ENCODE peak calls at places on chromosome 1, in five cellular contexts. Z, V, N, A and P are unnamed samples.

GRCh38 chr1:222817529-222817928 is 2.7 kb downstream of the DISP1 start:
- DNase-seq in Z (peak), N (peak), V (no peak), A (peak), P (peak)

GRCh38 chr1:232428036-232428600 is 201.8 kb downstream of the SIPA1L2 start:
- DNase-seq in A (no peak), V (no peak), Z (no peak), N (no peak), P (no peak)

GRCh38 chr1:209652873-209653401 is 712 bp upstream of the LAMB3 start:
- DNase-seq in N (no peak), A (no peak), Z (no peak), V (no peak), P (peak)

GRCh38 chr1:182292193-182292741 is 99.3 kb downstream of the GLUL start:
- DNase-seq in Z (no peak), A (no peak), V (no peak), N (no peak), P (no peak)

GRCh38 chr1:4395676-4396075 is 258.7 kb upstream of the AJAP1 start:
- DNase-seq in Z (no peak), N (no peak), A (no peak), V (no peak), P (no peak)

GRCh38 chr1:9315411-9316079 is 22.9 kb downstream of the SPSB1 start:
- DNase-seq in Z (no peak), V (peak), N (no peak), A (peak), P (no peak)

GRCh38 chr1:2279882-2280281 is 51.8 kb downstream of the SKI start:
- DNase-seq in A (no peak), Z (no peak), V (no peak), N (no peak), P (no peak)

GRCh38 chr1:185279571-185279970 is 37.5 kb downstream of the IVNS1ABP start:
- DNase-seq in N (no peak), V (no peak), A (no peak), Z (no peak), P (no peak)

GRCh38 chr1:244234009-244234643 is 183.0 kb downstream of the ZBTB18 start:
- DNase-seq in V (no peak), Z (no peak), A (no peak), N (no peak), P (no peak)

GRCh38 chr1:113963281-113963906 is 15.9 kb upstream of the OLFML3 start:
- DNase-seq in N (no peak), A (no peak), Z (no peak), V (no peak), P (no peak)

GRCh38 chr1:30694248-30695175 is 28.9 kb downstream of the MATN1 start:
- DNase-seq in V (no peak), Z (peak), N (no peak), A (no peak), P (no peak)

GRCh38 chr1:52919051-52919719 is 2.4 kb downstream of the ECHDC2 start:
- DNase-seq in Z (no peak), A (no peak), N (no peak), V (no peak), P (peak)
- H3K27ac ChIP-seq in Z (peak), A (no peak), N (no peak), V (no peak), P (peak)

DNA sequence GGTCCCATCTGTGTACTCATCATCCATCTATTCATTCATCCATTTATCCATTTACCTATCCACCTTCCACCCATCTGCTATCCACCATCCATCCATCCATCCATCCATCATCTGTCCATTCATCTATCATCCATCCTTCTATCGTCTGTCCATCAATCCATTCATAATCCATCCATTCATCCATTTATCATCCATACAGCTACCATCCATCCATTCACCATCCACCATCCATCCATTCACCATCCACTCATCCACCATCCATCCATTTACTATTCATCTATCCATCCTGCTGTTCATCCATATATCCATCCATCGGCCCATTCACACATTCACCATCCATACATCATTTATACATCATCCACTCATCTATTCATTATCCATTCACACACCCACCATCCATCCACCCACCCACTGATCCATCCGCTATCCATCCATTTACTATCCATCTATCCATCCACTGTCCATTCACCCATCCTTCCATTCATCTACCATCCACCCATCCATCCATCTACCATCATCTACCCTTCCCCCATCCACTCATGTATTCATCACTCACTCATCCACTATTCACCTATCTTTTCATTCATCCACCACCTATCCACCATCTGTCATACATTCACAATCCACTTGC is 96.4 kb downstream of the TRIM11 start:
- DNase-seq in A (no peak), Z (no peak), V (no peak), N (no peak), P (no peak)
- H3K27ac ChIP-seq in A (no peak), Z (no peak), V (no peak), N (no peak), P (no peak)

DNA sequence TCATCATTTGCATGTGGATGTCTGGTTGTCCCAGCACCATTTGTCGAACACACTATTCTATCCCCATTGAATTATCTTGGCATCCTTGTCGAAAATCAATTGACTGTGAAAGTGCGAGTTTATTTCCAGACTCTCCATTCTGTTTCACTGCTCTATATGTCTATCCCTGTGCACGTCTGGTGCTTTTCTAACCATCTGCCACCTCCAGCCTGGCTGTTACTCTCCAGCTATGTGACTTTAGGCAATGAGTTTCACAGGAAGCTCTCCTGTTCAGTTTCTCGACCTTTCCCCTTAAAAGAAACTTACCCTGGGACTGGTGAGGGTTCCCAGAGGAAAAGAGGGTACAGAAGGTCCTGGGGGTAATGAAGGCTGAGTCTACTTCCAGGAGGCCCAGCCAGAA is 137.1 kb upstream of the KLHDC7A start:
- DNase-seq in V (no peak), Z (no peak), A (no peak), N (no peak), P (no peak)
- H3K27ac ChIP-seq in V (no peak), Z (no peak), A (no peak), N (no peak), P (no peak)

GRCh38 chr1:205610781-205611473 is 20.9 kb downstream of the ELK4 start:
- DNase-seq in V (no peak), Z (no peak), A (no peak), N (no peak), P (no peak)
- H3K27ac ChIP-seq in V (no peak), Z (no peak), A (no peak), N (no peak), P (peak)

GRCh38 chr1:21942464-21942863 is 5.4 kb upstream of the HSPG2 start:
- DNase-seq in Z (no peak), N (no peak), A (no peak), V (no peak), P (no peak)
- H3K27ac ChIP-seq in Z (peak), N (no peak), A (no peak), V (no peak), P (no peak)

GRCh38 chr1:245401881-245402598 is 247.3 kb downstream of the KIF26B start:
- DNase-seq in N (no peak), V (no peak), Z (no peak), A (no peak), P (no peak)
- H3K27ac ChIP-seq in N (no peak), V (no peak), Z (no peak), A (no peak), P (no peak)

GRCh38 chr1:46642091-46642680 is 25.6 kb upstream of the MOB3C start:
- DNase-seq in A (no peak), N (no peak), Z (no peak), V (no peak), P (no peak)

GRCh38 chr1:46645815-46646214 is 22.3 kb downstream of the ATPAF1 start:
- DNase-seq in N (no peak), A (no peak), Z (no peak), V (no peak), P (no peak)

GRCh38 chr1:46646331-46646730 is 21.8 kb downstream of the ATPAF1 start:
- DNase-seq in A (no peak), V (no peak), N (no peak), Z (no peak), P (no peak)

GRCh38 chr1:46646844-46647243 is 21.3 kb downstream of the ATPAF1 start:
- DNase-seq in Z (no peak), V (no peak), A (no peak), N (no peak), P (no peak)

DNA sequence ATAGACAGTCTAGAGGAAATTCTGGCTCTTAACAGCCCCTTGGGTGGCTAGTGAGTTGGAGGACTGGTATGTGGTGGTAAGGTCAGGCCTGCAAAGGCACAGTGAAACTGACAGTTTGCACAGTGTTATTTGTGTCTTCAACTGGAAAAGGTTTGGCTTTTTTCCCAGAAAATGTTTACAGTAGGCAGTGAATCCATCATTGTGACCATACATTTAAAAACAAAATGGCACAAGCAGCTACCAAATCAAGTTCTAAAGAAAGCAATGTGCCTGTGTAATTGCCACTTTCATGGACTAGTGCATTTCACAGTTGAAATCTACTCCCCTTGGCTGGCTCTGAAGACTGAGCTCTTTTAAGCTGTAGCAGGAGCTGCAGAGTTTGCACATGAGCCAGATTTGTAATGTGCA is 24.8 kb downstream of the ATPAF1 start:
- DNase-seq in Z (no peak), A (peak), N (no peak), V (no peak), P (peak)
- H3K27ac ChIP-seq in Z (no peak), A (peak), N (peak), V (no peak), P (peak)

GRCh38 chr1:157971723-157972122 is 21.7 kb upstream of the KIRREL1 start:
- DNase-seq in V (no peak), N (no peak), A (no peak), Z (no peak), P (no peak)
- H3K27ac ChIP-seq in V (no peak), N (no peak), A (no peak), Z (no peak), P (no peak)

GRCh38 chr1:57966340-57966739 is 542.5 kb upstream of the DAB1 start:
- DNase-seq in Z (no peak), N (no peak), A (no peak), V (no peak), P (no peak)
- H3K27ac ChIP-seq in Z (no peak), N (no peak), A (no peak), V (no peak), P (no peak)